ENCODE peak calls at places on chromosomes 11 and 22, in nine cellular contexts. Q is lower lobe of right lung, P is IMR-90, B is AG04450, N is brain microvascular endothelial cell, W is heart left ventricle, T is heart right ventricle, R is mammary epithelial cell, G is A673. L is an unnamed sample.

GRCh38 chr11:18383388-18384156 is 10.8 kb upstream of the LDHA start:
- DNase-seq in Q (peak), P (peak), B (peak), N (peak), W (peak), T (peak), R (peak), G (peak), L (peak)

GRCh38 chr11:97772696-97773095 is 1248.1 kb upstream of the CNTN5 start:
- DNase-seq in Q (no peak), P (no peak), B (no peak), N (peak), W (peak), T (no peak), R (no peak), G (no peak), L (no peak)

GRCh38 chr22:27507066-27507715 is 294.4 kb downstream of the MN1 start:
- DNase-seq in Q (no peak), P (no peak), B (no peak), N (no peak), W (no peak), T (no peak), R (no peak), G (no peak), L (no peak)

GRCh38 chr11:34600339-34601084 is 20.4 kb upstream of the EHF start:
- DNase-seq in Q (peak), P (peak), B (no peak), N (no peak), W (peak), T (no peak), R (peak), G (no peak), L (no peak)

GRCh38 chr11:19905280-19905853 is 192.7 kb downstream of the NAV2 start:
- DNase-seq in Q (no peak), P (peak), B (no peak), N (no peak), W (no peak), T (no peak), R (no peak), G (peak), L (no peak)

GRCh38 chr22:39300198-39300830 is 19.1 kb downstream of the RPL3 start:
- DNase-seq in Q (peak), P (no peak), B (no peak), N (no peak), W (peak), T (peak), R (no peak), G (no peak), L (no peak)

GRCh38 chr11:9052316-9052715 is 39.1 kb downstream of the SCUBE2 start:
- DNase-seq in Q (no peak), P (no peak), B (no peak), N (no peak), W (no peak), T (no peak), R (no peak), G (no peak), L (no peak)

GRCh38 chr22:39419096-39419495 is 19.5 kb downstream of the TAB1 start:
- DNase-seq in Q (no peak), P (no peak), B (no peak), N (no peak), W (peak), T (no peak), R (no peak), G (no peak), L (no peak)

GRCh38 chr11:29272019-29272654 is 744.7 kb downstream of the KCNA4 start:
- DNase-seq in Q (no peak), P (peak), B (no peak), N (peak), W (no peak), T (no peak), R (peak), G (peak), L (no peak)

GRCh38 chr22:30310881-30311771 is 15.6 kb downstream of the TBC1D10A start:
- DNase-seq in Q (peak), P (peak), B (no peak), N (no peak), W (peak), T (peak), R (peak), G (no peak), L (peak)

GRCh38 chr11:27701262-27702105 is 1.2 kb upstream of the BDNF start:
- DNase-seq in Q (no peak), P (peak), B (no peak), N (peak), W (peak), T (peak), R (no peak), G (peak), L (peak)

GRCh38 chr22:27133951-27134664 is 476.7 kb downstream of the MIAT start:
- DNase-seq in Q (no peak), P (peak), B (no peak), N (peak), W (peak), T (no peak), R (peak), G (no peak), L (no peak)

GRCh38 chr11:19546325-19546724 is 166.3 kb upstream of the NAV2 start:
- DNase-seq in Q (no peak), P (no peak), B (no peak), N (no peak), W (no peak), T (no peak), R (no peak), G (no peak), L (no peak)

GRCh38 chr11:44596541-44597276 is 31.2 kb downstream of the CD82 start:
- DNase-seq in Q (no peak), P (no peak), B (no peak), N (no peak), W (no peak), T (no peak), R (peak), G (no peak), L (no peak)

GRCh38 chr22:28594784-28595324 is 84.8 kb downstream of the TTC28 start:
- DNase-seq in Q (no peak), P (peak), B (peak), N (peak), W (no peak), T (no peak), R (peak), G (peak), L (no peak)

GRCh38 chr11:10674440-10674855 is 19.1 kb downstream of the IRAG1 start:
- DNase-seq in Q (no peak), P (no peak), B (no peak), N (no peak), W (no peak), T (no peak), R (no peak), G (no peak), L (peak)

GRCh38 chr11:124429599-124429998 is 4.9 kb upstream of the OR8B4 start:
- DNase-seq in Q (no peak), P (no peak), B (no peak), N (no peak), W (no peak), T (no peak), R (no peak), G (no peak), L (no peak)

GRCh38 chr11:21909145-21909544 is 283.7 kb upstream of the ANO5 start:
- DNase-seq in Q (no peak), P (no peak), B (no peak), N (no peak), W (no peak), T (no peak), R (no peak), G (peak), L (no peak)

GRCh38 chr22:23591203-23591791 is 11.2 kb upstream of the IGLL1 start:
- DNase-seq in Q (peak), P (peak), B (peak), N (peak), W (peak), T (peak), R (peak), G (peak), L (peak)

GRCh38 chr11:2674681-2675131 is 25.1 kb downstream of the KCNQ1OT1 start:
- DNase-seq in Q (no peak), P (no peak), B (no peak), N (no peak), W (no peak), T (no peak), R (no peak), G (no peak), L (peak)

GRCh38 chr11:15206791-15207190 is 92.1 kb downstream of the INSC start:
- DNase-seq in Q (no peak), P (no peak), B (no peak), N (no peak), W (no peak), T (no peak), R (no peak), G (no peak), L (no peak)

GRCh38 chr11:221539-221938 is 14.0 kb downstream of the RIC8A start:
- DNase-seq in Q (no peak), P (no peak), B (no peak), N (no peak), W (no peak), T (no peak), R (no peak), G (no peak), L (no peak)

GRCh38 chr22:39651783-39652058 is 81.2 kb downstream of the CACNA1I start:
- DNase-seq in Q (no peak), P (peak), B (no peak), N (no peak), W (no peak), T (no peak), R (no peak), G (no peak), L (no peak)

GRCh38 chr11:123570939-123571590 is 83.4 kb downstream of the SCN3B start:
- DNase-seq in Q (no peak), P (no peak), B (no peak), N (no peak), W (no peak), T (no peak), R (no peak), G (no peak), L (peak)

GRCh38 chr11:105005451-105005845 is 17.5 kb downstream of the CASP5 start:
- DNase-seq in Q (no peak), P (no peak), B (no peak), N (no peak), W (no peak), T (no peak), R (no peak), G (no peak), L (no peak)

GRCh38 chr22:26751217-26751616 is 93.8 kb downstream of the MIAT start:
- DNase-seq in Q (no peak), P (no peak), B (no peak), N (no peak), W (no peak), T (peak), R (no peak), G (no peak), L (peak)

GRCh38 chr22:36180038-36180880 is 19.7 kb upstream of the APOL3 start:
- DNase-seq in Q (peak), P (peak), B (no peak), N (peak), W (peak), T (peak), R (peak), G (peak), L (peak)

GRCh38 chr11:126918556-126918955 is 82.0 kb downstream of the KIRREL3 start:
- DNase-seq in Q (no peak), P (peak), B (no peak), N (no peak), W (no peak), T (no peak), R (no peak), G (no peak), L (no peak)

GRCh38 chr11:93740031-93740801 is 1.1 kb downstream of the TAF1D start:
- DNase-seq in Q (peak), P (peak), B (no peak), N (no peak), W (no peak), T (no peak), R (peak), G (no peak), L (peak)

GRCh38 chr11:8233691-8234424 is 29.8 kb downstream of the LMO1 start:
- DNase-seq in Q (peak), P (peak), B (no peak), N (peak), W (peak), T (peak), R (peak), G (no peak), L (peak)

GRCh38 chr11:2766166-2766565 is 66.4 kb upstream of the KCNQ1OT1 start:
- DNase-seq in Q (no peak), P (no peak), B (no peak), N (no peak), W (peak), T (peak), R (no peak), G (no peak), L (no peak)

GRCh38 chr11:11867720-11868119 is 25.9 kb downstream of the USP47 start:
- DNase-seq in Q (no peak), P (no peak), B (no peak), N (no peak), W (no peak), T (no peak), R (no peak), G (no peak), L (no peak)

GRCh38 chr11:22670803-22671202 is 4.4 kb downstream of the GAS2 start:
- DNase-seq in Q (no peak), P (peak), B (no peak), N (no peak), W (no peak), T (no peak), R (peak), G (peak), L (no peak)

GRCh38 chr22:45055936-45056335 is 46.1 kb upstream of the PHF21B start:
- DNase-seq in Q (no peak), P (no peak), B (no peak), N (no peak), W (no peak), T (no peak), R (no peak), G (no peak), L (no peak)

GRCh38 chr22:45053094-45053493 is 43.3 kb upstream of the PHF21B start:
- DNase-seq in Q (no peak), P (no peak), B (no peak), N (no peak), W (no peak), T (no peak), R (no peak), G (no peak), L (no peak)

GRCh38 chr22:45051419-45051818 is 41.6 kb upstream of the PHF21B start:
- DNase-seq in Q (no peak), P (no peak), B (no peak), N (no peak), W (no peak), T (no peak), R (no peak), G (no peak), L (no peak)

GRCh38 chr22:45051946-45052345 is 42.1 kb upstream of the PHF21B start:
- DNase-seq in Q (no peak), P (no peak), B (no peak), N (no peak), W (no peak), T (no peak), R (no peak), G (no peak), L (no peak)

GRCh38 chr22:45053571-45053970 is 43.8 kb upstream of the PHF21B start:
- DNase-seq in Q (no peak), P (no peak), B (no peak), N (no peak), W (no peak), T (no peak), R (no peak), G (no peak), L (no peak)
- H3K27ac ChIP-seq in Q (no peak), P (no peak), B (no peak), N (no peak), W (no peak), T (no peak), R (no peak), G (no peak), L (no peak)

DNA sequence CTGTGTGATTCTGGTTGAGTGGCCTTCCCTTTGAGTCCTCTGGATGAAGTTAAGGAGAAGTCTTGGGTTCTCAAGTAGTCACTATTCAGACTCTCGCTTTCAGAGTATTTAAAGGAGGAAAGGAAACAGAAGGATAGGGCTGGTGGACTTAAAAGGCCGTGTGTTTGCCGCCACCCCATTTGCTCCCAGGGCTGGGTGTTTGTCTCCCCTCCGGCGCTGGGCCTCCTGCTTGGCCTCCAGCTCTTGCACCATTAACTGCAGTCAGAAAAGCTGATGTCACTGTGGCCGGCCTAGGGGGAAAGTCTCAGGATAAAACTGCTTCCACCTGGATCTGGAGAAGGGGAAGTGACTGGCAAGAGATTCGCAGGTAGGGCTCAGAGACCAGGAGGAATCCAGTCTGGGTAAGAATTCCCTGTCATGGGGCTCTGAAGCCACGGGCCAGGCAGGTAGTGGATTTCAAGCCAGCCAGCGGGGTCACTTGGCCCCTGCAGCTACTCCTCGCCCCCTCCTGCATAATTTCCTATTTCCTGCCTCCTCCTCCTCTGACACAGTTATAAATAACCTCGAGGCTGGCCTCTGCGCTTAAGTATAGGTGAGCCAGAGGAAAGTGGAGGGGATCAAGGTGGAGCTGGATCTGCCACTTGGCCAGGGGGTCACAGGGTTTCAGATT is 17.1 kb downstream of the TIMP3 start:
- DNase-seq in Q (no peak), P (no peak), B (no peak), N (no peak), W (peak), T (no peak), R (no peak), G (no peak), L (no peak)
- H3K27ac ChIP-seq in Q (peak), P (no peak), B (no peak), N (no peak), W (peak), T (peak), R (no peak), G (no peak), L (peak)

DNA sequence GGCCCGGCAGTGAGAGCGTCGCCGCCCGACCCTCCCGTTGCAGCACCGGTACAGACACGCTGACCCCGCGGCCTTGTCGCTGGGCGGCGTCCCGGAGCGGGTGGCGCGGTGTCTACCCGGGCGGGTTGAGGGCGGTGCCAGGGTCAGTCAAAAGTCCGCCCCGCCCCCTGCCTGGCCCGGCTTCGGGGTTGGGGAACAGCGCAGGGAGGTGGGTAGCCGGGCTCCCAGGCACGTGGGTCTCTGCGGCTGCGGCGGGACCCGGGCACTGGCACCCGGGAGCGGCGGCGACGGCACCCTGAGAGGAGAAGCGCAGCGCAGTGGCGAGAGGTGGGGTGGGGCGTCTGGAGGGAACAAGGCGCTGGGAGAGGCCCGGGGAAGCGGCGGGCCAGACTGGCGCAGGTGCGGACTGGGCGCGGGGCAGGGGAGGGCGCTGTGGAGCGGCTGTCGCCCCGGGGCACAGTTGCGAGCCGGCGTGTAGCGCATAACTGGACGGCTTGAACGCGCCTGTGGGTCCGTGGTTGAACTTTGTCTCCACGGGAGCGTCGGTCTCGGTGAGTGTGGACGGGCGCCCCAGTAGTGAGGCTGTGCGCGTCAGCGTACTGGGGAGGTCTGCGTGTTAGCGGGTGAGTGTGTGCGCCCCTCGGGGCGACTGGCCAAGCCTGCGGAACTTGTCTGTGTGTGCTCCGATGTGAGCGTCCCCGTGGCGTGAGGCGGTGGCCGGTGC is at the start of gene P2RY2:
- DNase-seq in Q (peak), P (no peak), B (no peak), N (no peak), W (peak), T (peak), R (peak), G (peak), L (peak)
- H3K27ac ChIP-seq in Q (peak), P (no peak), B (no peak), N (no peak), W (peak), T (peak), R (no peak), G (no peak), L (peak)

DNA sequence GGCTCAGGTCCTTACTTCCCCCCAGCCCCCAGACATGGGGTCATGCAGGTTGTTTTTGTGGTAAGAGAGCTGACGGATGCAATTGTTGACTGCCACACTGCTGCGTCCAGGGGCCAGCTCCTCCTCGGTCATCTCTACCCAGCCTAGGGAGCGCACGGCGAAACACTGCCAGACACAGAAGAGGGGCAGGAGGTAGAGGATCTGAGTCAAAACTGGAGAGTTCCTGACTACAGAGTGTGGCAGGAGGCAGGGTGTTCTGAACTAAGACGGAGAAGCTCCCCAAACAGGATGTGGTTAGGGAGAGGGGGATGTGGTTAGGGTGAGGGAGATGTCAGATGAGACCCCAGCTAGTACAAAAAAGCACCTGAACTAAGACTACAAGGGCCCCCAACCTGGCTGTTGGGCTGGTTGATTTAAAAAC is 12.3 kb downstream of the SMPD1 start:
- DNase-seq in Q (no peak), P (peak), B (no peak), N (no peak), W (no peak), T (no peak), R (no peak), G (no peak), L (no peak)
- H3K27ac ChIP-seq in Q (no peak), P (no peak), B (no peak), N (no peak), W (no peak), T (no peak), R (no peak), G (no peak), L (no peak)

DNA sequence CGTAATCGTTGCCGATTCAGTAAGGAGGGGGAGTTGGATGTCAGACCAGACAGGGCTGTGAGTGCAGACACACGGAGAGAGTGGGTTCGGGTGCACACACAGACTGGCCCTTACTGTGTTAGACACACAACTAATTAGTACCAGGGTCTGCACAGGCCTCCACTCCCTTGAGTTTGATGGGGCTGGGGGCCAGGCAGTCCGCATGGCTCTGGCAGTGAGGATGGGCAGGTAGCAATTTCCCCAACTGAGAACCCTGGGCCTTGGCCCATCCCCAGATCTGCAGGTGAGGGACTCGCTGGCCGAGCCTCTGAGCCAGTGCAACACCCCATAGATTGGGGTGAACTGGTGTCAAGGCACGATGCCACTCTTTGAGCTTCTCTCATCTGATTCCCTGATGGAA is 51.2 kb upstream of the NNMT start:
- DNase-seq in Q (no peak), P (no peak), B (no peak), N (no peak), W (no peak), T (no peak), R (no peak), G (no peak), L (no peak)
- H3K27ac ChIP-seq in Q (no peak), P (no peak), B (no peak), N (no peak), W (no peak), T (peak), R (no peak), G (no peak), L (no peak)

L was measured in thyroid gland.